ENCODE peak calls at places on chromosomes 16 and 17, in seven cellular contexts. Q is neuronal stem cell, N is IMR-90, L is H9, M is trophoblast cell, C is mesenchymal stem cell, J is H1. E is an unnamed sample.

GRCh38 chr17:67751101-67752074 is 33.7 kb downstream of the NOL11 start:
- DNase-seq in Q (no peak), N (no peak), L (peak; percentile 76), M (no peak), C (no peak), J (no peak), E (no peak)

GRCh38 chr17:70661342-70662222 is 492.2 kb downstream of the KCNJ2 start:
- DNase-seq in Q (no peak), N (peak; percentile 12), L (no peak), M (no peak), C (peak; percentile 55), J (no peak), E (no peak)

GRCh38 chr16:66950971-66951790 is 9.9 kb upstream of the CES3 start:
- DNase-seq in Q (no peak), N (peak; percentile 8), L (no peak), M (no peak), C (no peak), J (no peak), E (peak; percentile 13)

GRCh38 chr16:1345087-1345486 is 6.6 kb downstream of the TSR3 start:
- DNase-seq in Q (no peak), N (no peak), L (no peak), M (no peak), C (no peak), J (no peak), E (no peak)

GRCh38 chr17:18187816-18188761 is 4.5 kb downstream of the ALKBH5 start:
- DNase-seq in Q (no peak), N (peak; percentile 23), L (no peak), M (no peak), C (peak; percentile 38), J (no peak), E (no peak)

GRCh38 chr16:85334718-85335583 is 222.7 kb upstream of the CIBAR2 start:
- DNase-seq in Q (peak; percentile 51), N (no peak), L (peak; percentile 77), M (no peak), C (peak; percentile 64), J (no peak), E (peak; percentile 81)

GRCh38 chr16:2028620-2029220 is 2.0 kb downstream of the NHERF2 start:
- DNase-seq in Q (no peak), N (no peak), L (no peak), M (no peak), C (no peak), J (no peak), E (no peak)

GRCh38 chr17:82269138-82269881 is 4.2 kb downstream of the CSNK1D start:
- DNase-seq in Q (no peak), N (no peak), L (no peak), M (no peak), C (no peak), J (no peak), E (no peak)

GRCh38 chr17:7612294-7612640 is 2.4 kb downstream of the FXR2 start:
- DNase-seq in Q (no peak), N (no peak), L (no peak), M (no peak), C (no peak), J (no peak), E (no peak)

GRCh38 chr16:2895813-2896212 is 12.8 kb downstream of the FLYWCH2 start:
- DNase-seq in Q (no peak), N (peak; percentile 43), L (no peak), M (no peak), C (peak; percentile 36), J (no peak), E (no peak)

GRCh38 chr16:57032931-57033330 is 43.6 kb downstream of the NLRC5 start:
- DNase-seq in Q (no peak), N (no peak), L (no peak), M (no peak), C (no peak), J (no peak), E (no peak)

GRCh38 chr16:48271728-48272127 is 24.4 kb upstream of the ABCC11 start:
- DNase-seq in Q (no peak), N (peak; percentile 38), L (no peak), M (no peak), C (no peak), J (no peak), E (no peak)

GRCh38 chr17:76951375-76951905 is 83.2 kb downstream of the MGAT5B start:
- DNase-seq in Q (no peak), N (no peak), L (no peak), M (no peak), C (no peak), J (no peak), E (no peak)

GRCh38 chr16:64830653-64831052 is 291.2 kb downstream of the CDH11 start:
- DNase-seq in Q (no peak), N (peak; percentile 87), L (no peak), M (no peak), C (peak; percentile 85), J (no peak), E (no peak)

GRCh38 chr16:58032710-58033293 is 7.2 kb downstream of the MMP15 start:
- DNase-seq in Q (no peak), N (no peak), L (no peak), M (no peak), C (no peak), J (no peak), E (peak; percentile 76)

GRCh38 chr16:14347706-14348105 is 276.6 kb downstream of the MRTFB start:
- DNase-seq in Q (no peak), N (no peak), L (no peak), M (no peak), C (no peak), J (no peak), E (no peak)

GRCh38 chr17:76714822-76715461 is 4.2 kb upstream of the MXRA7 start:
- DNase-seq in Q (no peak), N (peak; percentile 59), L (peak; percentile 61), M (peak; percentile 91), C (peak; percentile 65), J (no peak), E (peak; percentile 48)

GRCh38 chr16:87033541-87034300 is 283.5 kb downstream of the C16orf95 start:
- DNase-seq in Q (no peak), N (peak; percentile 12), L (no peak), M (no peak), C (no peak), J (no peak), E (no peak)

GRCh38 chr17:31373150-31374082 is 18.1 kb upstream of the RAB11FIP4 start:
- DNase-seq in Q (no peak), N (peak; percentile 71), L (no peak), M (peak; percentile 66), C (peak; percentile 70), J (no peak), E (peak; percentile 60)

GRCh38 chr17:72165202-72165972 is 44.6 kb downstream of the SOX9 start:
- DNase-seq in Q (no peak), N (no peak), L (no peak), M (no peak), C (no peak), J (no peak), E (peak; percentile 53)

GRCh38 chr16:65991149-65991701 is 375.3 kb upstream of the CDH5 start:
- DNase-seq in Q (no peak), N (no peak), L (peak; percentile 62), M (no peak), C (no peak), J (no peak), E (peak; percentile 68)

DNA sequence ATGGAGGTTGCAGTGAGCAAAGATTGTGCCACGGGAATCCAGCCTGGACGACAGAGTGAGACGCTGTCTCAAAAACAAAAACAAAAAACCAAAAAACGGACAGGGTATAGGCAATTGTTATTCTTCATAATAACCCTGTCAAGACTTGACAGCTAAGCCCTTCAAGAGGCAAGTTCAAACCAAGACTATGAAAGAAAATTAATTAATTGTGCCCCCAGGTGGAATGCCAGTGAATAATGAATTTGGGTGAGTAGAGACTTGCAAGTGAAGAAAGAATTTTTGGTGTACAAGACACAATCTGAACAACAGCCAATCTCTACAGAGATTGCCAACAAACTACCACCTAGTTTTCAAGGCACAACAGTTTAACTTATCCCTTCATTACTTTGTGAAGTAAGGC is 6.3 kb downstream of the RFWD3 start:
- DNase-seq in Q (no peak), N (no peak), L (no peak), M (no peak), C (no peak), J (no peak), E (no peak)
- H2AK5ac ChIP-seq in Q (no peak overlapping the region), N (no peak overlapping the region), L (no peak overlapping the region), M (no peak overlapping the region), C (no peak overlapping the region), J (no peak overlapping the region), E (no peak overlapping the region)

GRCh38 chr16:4524571-4524970 is 14.0 kb downstream of the CDIP1 start:
- DNase-seq in Q (no peak), N (no peak), L (no peak), M (no peak), C (no peak), J (no peak), E (no peak)

GRCh38 chr16:4525634-4526277 is 12.8 kb downstream of the CDIP1 start:
- DNase-seq in Q (no peak), N (no peak), L (no peak), M (no peak), C (no peak), J (no peak), E (no peak)

GRCh38 chr16:4521971-4522623 is 16.5 kb downstream of the CDIP1 start:
- DNase-seq in Q (no peak), N (no peak), L (peak; percentile 49), M (no peak), C (no peak), J (no peak), E (no peak)

GRCh38 chr16:4523686-4524085 is 14.9 kb downstream of the CDIP1 start:
- DNase-seq in Q (no peak), N (no peak), L (no peak), M (no peak), C (no peak), J (no peak), E (no peak)

DNA sequence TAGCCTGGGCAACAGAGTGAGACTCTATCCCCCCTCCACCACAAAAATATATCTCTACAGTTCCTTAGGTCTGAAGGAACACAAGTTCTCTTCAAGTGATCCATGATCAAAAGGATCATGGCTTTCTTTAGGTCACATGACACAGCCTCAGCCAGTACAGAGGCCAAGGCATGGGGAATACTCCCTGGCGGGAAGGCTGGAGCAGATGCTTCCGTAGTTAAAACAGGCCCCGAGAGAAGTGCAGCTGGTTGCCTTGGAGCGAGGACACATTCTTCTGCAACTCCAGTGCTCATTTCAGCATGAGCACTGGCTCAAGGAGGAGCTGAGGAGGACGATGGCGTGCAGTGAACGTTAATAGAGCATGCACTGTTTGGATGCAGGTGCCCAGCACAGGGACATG is 13.5 kb downstream of the CDIP1 start:
- DNase-seq in Q (no peak), N (no peak), L (no peak), M (no peak), C (no peak), J (no peak), E (no peak)
- H3K23ac ChIP-seq in Q (no peak overlapping the region), N (no peak overlapping the region), L (no peak overlapping the region), M (no peak overlapping the region), C (no peak overlapping the region), J (no peak overlapping the region), E (no peak overlapping the region)

GRCh38 chr17:44850025-44850424 is 2.3 kb downstream of the HIGD1B start:
- DNase-seq in Q (no peak), N (no peak), L (no peak), M (no peak), C (no peak), J (no peak), E (no peak)
- H2AK5ac ChIP-seq in Q (no peak overlapping the region), N (no peak overlapping the region), L (no peak overlapping the region), M (no peak overlapping the region), C (no peak overlapping the region), J (no peak overlapping the region), E (no peak overlapping the region)

DNA sequence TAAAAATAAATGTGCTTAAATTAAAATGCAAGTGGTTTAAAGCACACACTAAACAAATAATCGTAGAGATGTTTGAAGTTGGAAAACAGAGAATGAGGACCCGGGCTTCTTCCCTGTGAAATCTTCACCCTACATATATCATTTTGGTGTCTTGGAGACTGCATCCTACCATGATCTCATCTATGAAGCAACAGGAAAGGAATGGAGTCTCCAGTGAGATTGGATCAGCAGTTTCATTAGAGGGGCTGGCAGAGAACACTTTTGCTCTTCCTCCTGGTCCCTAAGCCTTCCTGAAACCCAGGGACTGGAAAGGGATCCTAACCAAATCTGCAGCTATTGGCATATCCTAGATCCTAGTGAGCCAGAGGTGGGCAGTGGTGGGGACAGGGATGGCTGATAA is 85.0 kb downstream of the GRIN2A start:
- DNase-seq in Q (no peak), N (no peak), L (no peak), M (no peak), C (peak; percentile 24), J (no peak), E (no peak)
- H3K23ac ChIP-seq in Q (no peak overlapping the region), N (no peak overlapping the region), L (no peak overlapping the region), M (no peak overlapping the region), C (no peak overlapping the region), J (no peak overlapping the region), E (no peak overlapping the region)

E was measured in mesendoderm.